ENCODE peak calls at places on chromosomes 11 and 22, in seven cellular contexts. K, I, F, Q, Y, H and R are unnamed samples.

GRCh38 chr11:110299006-110299785 is 2.8 kb upstream of the RDX start:
- DNase-seq in K (no peak), I (no peak), F (no peak), Q (no peak), Y (no peak), H (no peak), R (no peak)

GRCh38 chr11:126391286-126391954 is 35.9 kb downstream of the ST3GAL4 start:
- DNase-seq in K (no peak), I (no peak), F (no peak), Q (no peak), Y (no peak), H (no peak), R (no peak)

GRCh38 chr11:131284041-131284440 is 86.4 kb upstream of the NTM start:
- DNase-seq in K (no peak), I (no peak), F (no peak), Q (no peak), Y (no peak), H (no peak), R (no peak)

GRCh38 chr11:67563354-67564114 is 20.1 kb upstream of the GSTP1 start:
- DNase-seq in K (no peak), I (peak), F (no peak), Q (peak), Y (peak), H (no peak), R (no peak)

GRCh38 chr11:28366549-28367341 is 258.6 kb downstream of the METTL15 start:
- DNase-seq in K (no peak), I (peak), F (no peak), Q (peak), Y (no peak), H (no peak), R (no peak)

GRCh38 chr11:75273989-75274391 is 33.4 kb downstream of the TPBGL start:
- DNase-seq in K (peak), I (no peak), F (no peak), Q (no peak), Y (no peak), H (peak), R (no peak)

GRCh38 chr22:39526736-39527171 is 5.8 kb downstream of the RPS19BP1 start:
- DNase-seq in K (no peak), I (no peak), F (no peak), Q (no peak), Y (no peak), H (no peak), R (no peak)

GRCh38 chr11:10514713-10515112 is 26.3 kb downstream of the RNF141 start:
- DNase-seq in K (no peak), I (peak), F (no peak), Q (peak), Y (no peak), H (no peak), R (no peak)

GRCh38 chr11:105447936-105448702 is 161.8 kb upstream of the GRIA4 start:
- DNase-seq in K (no peak), I (no peak), F (no peak), Q (no peak), Y (no peak), H (no peak), R (no peak)

GRCh38 chr22:44519895-44520294 is 21.9 kb upstream of the RTL6 start:
- DNase-seq in K (no peak), I (no peak), F (no peak), Q (no peak), Y (no peak), H (no peak), R (no peak)

GRCh38 chr22:44047891-44048301 is 23.8 kb downstream of the PARVB start:
- DNase-seq in K (no peak), I (no peak), F (no peak), Q (no peak), Y (no peak), H (no peak), R (no peak)

GRCh38 chr11:2382927-2383822 is 6.1 kb downstream of the CD81 start:
- DNase-seq in K (peak), I (peak), F (no peak), Q (peak), Y (peak), H (no peak), R (no peak)
- TF ChIP-seq CTCF in K (no peak), I (no peak), F (no peak), Q (no peak), Y (peak), H (no peak), R (no peak)

DNA sequence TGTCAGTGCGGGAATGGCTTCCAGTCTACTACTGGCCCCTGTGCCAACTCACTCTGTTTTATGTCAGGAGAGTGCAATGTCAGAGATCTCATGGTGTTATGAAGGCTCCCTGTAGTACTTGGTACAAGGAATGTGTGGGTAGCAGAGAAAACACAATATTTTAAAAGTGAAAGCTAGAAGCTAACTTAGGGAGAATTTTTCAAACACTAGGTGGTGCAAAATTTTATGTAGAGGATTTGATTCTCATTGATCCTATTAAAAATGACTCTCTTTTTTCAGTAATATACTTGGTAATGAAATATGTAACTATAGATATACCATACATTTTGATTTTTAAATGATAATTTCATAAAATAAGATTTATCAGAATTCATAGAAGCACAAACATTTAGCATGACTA is 134.7 kb downstream of the JRKL start:
- DNase-seq in K (no peak), I (peak), F (no peak), Q (peak), Y (no peak), H (no peak), R (no peak)
- TF ChIP-seq CTCF in K (no peak), I (no peak), F (no peak), Q (no peak), Y (peak), H (peak), R (no peak)

GRCh38 chr11:118870396-118871343 is 13.0 kb upstream of the CXCR5 start:
- DNase-seq in K (no peak), I (peak), F (peak), Q (peak), Y (no peak), H (no peak), R (no peak)
- TF ChIP-seq CTCF in K (peak), I (peak), F (no peak), Q (peak), Y (peak), H (peak), R (no peak)

DNA sequence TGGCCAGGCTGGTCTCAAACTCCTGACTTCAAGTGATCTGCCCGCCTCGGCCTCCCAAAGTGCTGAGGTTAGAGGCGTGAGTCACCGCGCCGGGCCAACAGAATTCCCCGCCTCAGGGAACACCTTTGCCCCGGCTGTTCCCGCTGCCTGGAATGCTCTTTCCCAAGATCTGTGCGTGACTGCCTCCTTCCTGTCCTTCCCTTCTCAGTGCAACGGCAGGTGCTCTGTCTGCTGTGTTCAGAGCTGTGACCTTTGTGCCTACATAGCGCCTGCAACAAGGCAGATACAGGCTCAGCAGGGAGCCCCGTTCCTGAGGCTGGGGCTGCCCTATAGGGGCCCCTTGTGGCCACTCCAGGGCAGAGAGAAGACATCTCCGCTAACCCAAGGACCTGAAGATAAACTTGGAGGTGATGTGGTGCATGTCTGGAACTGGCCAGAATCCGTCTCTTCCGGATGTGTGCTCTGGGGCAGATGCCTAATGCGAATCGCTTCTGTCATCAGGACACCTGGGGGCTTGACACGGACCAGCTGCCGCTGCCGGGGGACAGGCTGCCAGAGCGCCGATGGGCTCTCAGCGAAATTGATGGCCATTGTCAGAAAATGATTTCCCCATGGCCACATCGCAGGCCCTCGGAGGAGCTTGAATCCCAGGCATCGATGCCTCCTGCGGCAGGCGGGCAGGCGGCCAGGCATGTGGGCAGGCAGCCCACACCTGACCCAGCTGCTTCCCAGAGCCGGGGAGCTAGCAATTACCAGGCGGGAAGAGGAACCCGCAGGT is 43.5 kb upstream of the TCF20 start:
- DNase-seq in K (peak), I (peak), F (peak), Q (peak), Y (no peak), H (peak), R (no peak)
- TF ChIP-seq CTCF in K (peak), I (peak), F (peak), Q (peak), Y (peak), H (peak), R (peak)

GRCh38 chr11:47441421-47441820 is 7.5 kb downstream of the RAPSN start:
- DNase-seq in K (no peak), I (no peak), F (no peak), Q (no peak), Y (no peak), H (no peak), R (no peak)

GRCh38 chr11:47445840-47446239 is 3.1 kb downstream of the RAPSN start:
- DNase-seq in K (no peak), I (no peak), F (no peak), Q (no peak), Y (no peak), H (no peak), R (no peak)

GRCh38 chr11:47443817-47444216 is 5.1 kb downstream of the RAPSN start:
- DNase-seq in K (no peak), I (no peak), F (no peak), Q (no peak), Y (no peak), H (no peak), R (no peak)

GRCh38 chr11:47442514-47442913 is 6.4 kb downstream of the RAPSN start:
- DNase-seq in K (no peak), I (no peak), F (no peak), Q (no peak), Y (no peak), H (no peak), R (no peak)

GRCh38 chr11:47443028-47443700 is 5.8 kb downstream of the RAPSN start:
- DNase-seq in K (no peak), I (no peak), F (no peak), Q (no peak), Y (no peak), H (peak), R (no peak)
- TF ChIP-seq CTCF in K (peak), I (no peak), F (no peak), Q (no peak), Y (peak), H (peak), R (no peak)